ENCODE peak calls at places on chromosome 9, in six cellular contexts. One of them, this sample, is unnamed.
A peak's percentile ranks its signal among the peaks of the same experiment; 100 is the strongest.

GRCh38 chr9:110156902-110157301 is 51.1 kb downstream of the C9orf152 start:
- DNase-seq in stomach: no peak
- DNase-seq in ovary: no peak
- DNase-seq in pancreas: no peak
- DNase-seq in left ventricle myocardium inferior: no peak
- DNase-seq in endodermal cell: no peak
- DNase-seq in this sample: no peak

GRCh38 chr9:71630371-71630770 is 137.9 kb downstream of the CEMIP2 start:
- DNase-seq in endodermal cell: no peak
- DNase-seq in left ventricle myocardium inferior: no peak
- DNase-seq in stomach: no peak
- DNase-seq in pancreas: no peak
- DNase-seq in ovary: no peak
- DNase-seq in this sample: no peak

GRCh38 chr9:1366300-1366699 is 316.1 kb downstream of the DMRT2 start:
- DNase-seq in endodermal cell: no peak
- DNase-seq in ovary: no peak
- DNase-seq in stomach: no peak
- DNase-seq in pancreas: no peak
- DNase-seq in left ventricle myocardium inferior: no peak
- DNase-seq in this sample: no peak

GRCh38 chr9:14989811-14990210 is 79.6 kb upstream of the FREM1 start:
- DNase-seq in endodermal cell: no peak
- DNase-seq in left ventricle myocardium inferior: no peak
- DNase-seq in stomach: no peak
- DNase-seq in ovary: no peak
- DNase-seq in pancreas: no peak
- DNase-seq in this sample: no peak

GRCh38 chr9:136617746-136618577 is 44.8 kb upstream of the EGFL7 start:
- DNase-seq in stomach: no peak
- DNase-seq in endodermal cell: no peak
- DNase-seq in pancreas: no peak
- DNase-seq in left ventricle myocardium inferior: no peak
- DNase-seq in ovary: no peak
- DNase-seq in this sample: peak; percentile 79

GRCh38 chr9:127347831-127348699 is 48.9 kb upstream of the SLC2A8 start:
- DNase-seq in left ventricle myocardium inferior: no peak
- DNase-seq in endodermal cell: no peak
- DNase-seq in ovary: no peak
- DNase-seq in pancreas: no peak
- DNase-seq in stomach: peak; percentile 21
- DNase-seq in this sample: no peak

GRCh38 chr9:36937951-36938350 is 96.1 kb downstream of the PAX5 start:
- DNase-seq in pancreas: no peak
- DNase-seq in stomach: no peak
- DNase-seq in endodermal cell: no peak
- DNase-seq in left ventricle myocardium inferior: no peak
- DNase-seq in ovary: no peak
- DNase-seq in this sample: no peak

GRCh38 chr9:32304495-32304894 is 79.9 kb upstream of the ACO1 start:
- DNase-seq in endodermal cell: no peak
- DNase-seq in stomach: no peak
- DNase-seq in left ventricle myocardium inferior: no peak
- DNase-seq in pancreas: no peak
- DNase-seq in ovary: no peak
- DNase-seq in this sample: no peak

GRCh38 chr9:87678650-87679355 is 47.1 kb upstream of the CTSL start:
- DNase-seq in ovary: peak; percentile 75
- DNase-seq in stomach: peak; percentile 57
- DNase-seq in pancreas: no peak
- DNase-seq in left ventricle myocardium inferior: peak; percentile 41
- DNase-seq in endodermal cell: peak; percentile 85
- DNase-seq in this sample: no peak

GRCh38 chr9:135282001-135282731 is 194.7 kb downstream of the OLFM1 start:
- DNase-seq in stomach: peak; percentile 89
- DNase-seq in left ventricle myocardium inferior: peak; percentile 73
- DNase-seq in endodermal cell: no peak
- DNase-seq in ovary: peak; percentile 59
- DNase-seq in pancreas: peak; percentile 82
- DNase-seq in this sample: peak; percentile 70

GRCh38 chr9:20199111-20199510 is 410.3 kb upstream of the SLC24A2 start:
- DNase-seq in ovary: no peak
- DNase-seq in endodermal cell: no peak
- DNase-seq in stomach: no peak
- DNase-seq in left ventricle myocardium inferior: no peak
- DNase-seq in pancreas: no peak
- DNase-seq in this sample: no peak

GRCh38 chr9:80649001-80649420 is 1040.3 kb downstream of the TLE1 start:
- DNase-seq in stomach: no peak
- DNase-seq in ovary: peak; percentile 73
- DNase-seq in endodermal cell: no peak
- DNase-seq in pancreas: peak; percentile 18
- DNase-seq in left ventricle myocardium inferior: no peak
- DNase-seq in this sample: no peak

GRCh38 chr9:112532427-112532826 is 45.8 kb downstream of the KIAA1958 start:
- DNase-seq in endodermal cell: no peak
- DNase-seq in pancreas: peak; percentile 31
- DNase-seq in ovary: peak; percentile 80
- DNase-seq in left ventricle myocardium inferior: no peak
- DNase-seq in stomach: no peak
- DNase-seq in this sample: peak; percentile 86

GRCh38 chr9:111483419-111483861 is 743 bp downstream of the ECPAS start:
- DNase-seq in endodermal cell: peak; percentile 80
- DNase-seq in stomach: no peak
- DNase-seq in ovary: peak; percentile 44
- DNase-seq in pancreas: no peak
- DNase-seq in left ventricle myocardium inferior: no peak
- DNase-seq in this sample: no peak

GRCh38 chr9:76651114-76651697 is 113.0 kb upstream of the PCA3 start:
- DNase-seq in ovary: no peak
- DNase-seq in stomach: no peak
- DNase-seq in pancreas: no peak
- DNase-seq in left ventricle myocardium inferior: no peak
- DNase-seq in endodermal cell: no peak
- DNase-seq in this sample: no peak

GRCh38 chr9:93893899-93894690 is 61.1 kb downstream of the BARX1 start:
- DNase-seq in left ventricle myocardium inferior: no peak
- DNase-seq in pancreas: peak; percentile 87
- DNase-seq in stomach: peak; percentile 67
- DNase-seq in endodermal cell: peak; percentile 25
- DNase-seq in ovary: no peak
- DNase-seq in this sample: peak; percentile 61

GRCh38 chr9:135213566-135213965 is 126.1 kb downstream of the OLFM1 start:
- DNase-seq in endodermal cell: no peak
- DNase-seq in stomach: no peak
- DNase-seq in pancreas: peak; percentile 5
- DNase-seq in left ventricle myocardium inferior: no peak
- DNase-seq in ovary: no peak
- DNase-seq in this sample: no peak

GRCh38 chr9:16469184-16469583 is 401.3 kb downstream of the BNC2 start:
- DNase-seq in endodermal cell: no peak
- DNase-seq in pancreas: no peak
- DNase-seq in ovary: no peak
- DNase-seq in stomach: no peak
- DNase-seq in left ventricle myocardium inferior: no peak
- DNase-seq in this sample: no peak

GRCh38 chr9:70427161-70427945 is 12.9 kb upstream of the KLF9 start:
- DNase-seq in ovary: peak; percentile 5
- DNase-seq in stomach: no peak
- DNase-seq in pancreas: no peak
- DNase-seq in endodermal cell: no peak
- DNase-seq in left ventricle myocardium inferior: no peak
- DNase-seq in this sample: no peak

GRCh38 chr9:71766663-71767062 is 1.6 kb downstream of the CEMIP2 start:
- DNase-seq in endodermal cell: no peak
- DNase-seq in ovary: no peak
- DNase-seq in left ventricle myocardium inferior: no peak
- DNase-seq in pancreas: no peak
- DNase-seq in stomach: no peak
- DNase-seq in this sample: no peak

DNA sequence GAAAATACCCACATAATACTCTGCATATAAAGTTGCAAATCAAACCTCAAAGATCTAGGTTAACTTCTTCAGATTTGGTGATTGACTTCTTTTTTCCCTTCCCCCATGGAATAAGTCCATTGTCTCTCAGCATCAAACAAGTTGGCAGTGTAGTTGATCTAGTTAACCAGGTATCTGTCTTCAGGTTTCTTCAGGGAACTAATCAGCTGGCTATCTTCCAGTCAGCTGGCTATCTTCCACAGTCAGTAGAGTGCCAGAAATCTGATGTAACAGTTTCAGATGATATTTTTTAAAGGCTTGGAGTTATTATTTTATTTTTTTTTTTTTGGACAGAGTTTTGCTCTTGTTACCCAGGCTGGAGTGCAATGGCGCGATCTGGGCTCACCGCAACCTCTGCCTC is 16.8 kb downstream of the TNFSF15 start:
- DNase-seq in endodermal cell: no peak
- DNase-seq in left ventricle myocardium inferior: no peak
- DNase-seq in stomach: no peak
- DNase-seq in pancreas: no peak
- DNase-seq in ovary: no peak
- DNase-seq in this sample: no peak
- H3K27ac ChIP-seq in endodermal cell: no peak overlapping the region
- H3K27ac ChIP-seq in left ventricle myocardium inferior: no peak overlapping the region
- H3K27ac ChIP-seq in stomach: no peak overlapping the region
- H3K27ac ChIP-seq in pancreas: no peak overlapping the region
- H3K27ac ChIP-seq in ovary: no peak overlapping the region
- H3K27ac ChIP-seq in this sample: no peak overlapping the region

DNA sequence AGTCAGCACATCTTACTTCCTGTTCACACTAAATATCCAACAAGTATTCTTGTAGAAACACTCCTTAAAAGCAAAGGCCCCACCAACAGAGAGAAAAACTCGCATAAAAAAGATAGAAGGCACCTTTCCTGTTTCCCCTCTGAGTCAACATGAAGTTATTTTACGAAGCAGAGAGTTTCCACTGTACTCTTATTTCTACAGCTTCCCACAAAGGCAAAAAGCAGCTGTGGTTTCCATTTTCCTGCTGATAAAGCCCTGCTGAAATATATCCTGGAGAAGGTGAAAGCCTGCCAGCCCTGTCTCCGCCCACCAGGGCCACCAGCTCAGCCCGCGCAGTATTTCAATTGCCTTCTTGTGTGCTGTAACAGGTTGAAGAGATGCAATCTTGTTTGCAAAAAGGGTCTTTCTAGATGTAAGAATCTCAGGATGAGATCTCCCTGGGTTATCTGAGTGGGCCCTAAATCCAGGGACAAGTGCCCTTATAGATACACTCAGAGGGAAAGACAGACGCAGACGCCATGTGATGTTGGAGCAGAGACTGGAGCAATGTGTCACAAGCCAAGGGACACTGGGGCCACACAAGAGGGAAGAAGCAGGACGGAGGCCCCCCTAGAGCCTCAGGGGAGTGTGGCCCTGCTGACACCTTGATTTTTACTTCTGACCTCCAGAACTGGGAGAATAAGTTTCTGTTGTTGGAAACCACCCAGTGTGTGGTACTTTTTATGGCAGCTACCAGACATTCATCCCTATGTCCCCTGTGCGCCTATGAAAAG is 19.9 kb downstream of the SEMA4D start:
- DNase-seq in left ventricle myocardium inferior: no peak
- DNase-seq in pancreas: no peak
- DNase-seq in endodermal cell: no peak
- DNase-seq in stomach: peak; percentile 71
- DNase-seq in ovary: peak; percentile 39
- DNase-seq in this sample: no peak
- TF ChIP-seq CTCF in left ventricle myocardium inferior: peak; percentile 21
- TF ChIP-seq CTCF in pancreas: no peak
- TF ChIP-seq CTCF in endodermal cell: no peak
- TF ChIP-seq CTCF in stomach: no peak
- TF ChIP-seq CTCF in ovary: no peak
- TF ChIP-seq CTCF in this sample: no peak

GRCh38 chr9:129382281-129383004 is 204.4 kb upstream of the IER5L start:
- DNase-seq in ovary: no peak
- DNase-seq in stomach: no peak
- DNase-seq in pancreas: no peak
- DNase-seq in endodermal cell: no peak
- DNase-seq in left ventricle myocardium inferior: no peak
- DNase-seq in this sample: no peak
- H3K4me3 ChIP-seq in ovary: no peak overlapping the region
- H3K4me3 ChIP-seq in stomach: peak overlapping the region; percentile 46
- H3K4me3 ChIP-seq in pancreas: no peak overlapping the region
- H3K4me3 ChIP-seq in endodermal cell: no peak overlapping the region
- H3K4me3 ChIP-seq in left ventricle myocardium inferior: peak overlapping the region; percentile 75
- H3K4me3 ChIP-seq in this sample: no peak overlapping the region

GRCh38 chr9:92538541-92538940 is 2.8 kb upstream of the ECM2 start:
- DNase-seq in left ventricle myocardium inferior: no peak
- DNase-seq in ovary: no peak
- DNase-seq in pancreas: no peak
- DNase-seq in stomach: no peak
- DNase-seq in endodermal cell: no peak
- DNase-seq in this sample: no peak

GRCh38 chr9:92529124-92529523 is 6.7 kb downstream of the ECM2 start:
- DNase-seq in endodermal cell: no peak
- DNase-seq in pancreas: no peak
- DNase-seq in ovary: no peak
- DNase-seq in left ventricle myocardium inferior: no peak
- DNase-seq in stomach: no peak
- DNase-seq in this sample: no peak

GRCh38 chr9:92535940-92536850 is at the start of gene ECM2:
- DNase-seq in endodermal cell: no peak
- DNase-seq in stomach: no peak
- DNase-seq in ovary: no peak
- DNase-seq in pancreas: no peak
- DNase-seq in left ventricle myocardium inferior: no peak
- DNase-seq in this sample: peak; percentile 56

GRCh38 chr9:92530893-92531292 is 4.9 kb downstream of the ECM2 start:
- DNase-seq in stomach: no peak
- DNase-seq in pancreas: no peak
- DNase-seq in left ventricle myocardium inferior: no peak
- DNase-seq in ovary: no peak
- DNase-seq in endodermal cell: no peak
- DNase-seq in this sample: no peak

DNA sequence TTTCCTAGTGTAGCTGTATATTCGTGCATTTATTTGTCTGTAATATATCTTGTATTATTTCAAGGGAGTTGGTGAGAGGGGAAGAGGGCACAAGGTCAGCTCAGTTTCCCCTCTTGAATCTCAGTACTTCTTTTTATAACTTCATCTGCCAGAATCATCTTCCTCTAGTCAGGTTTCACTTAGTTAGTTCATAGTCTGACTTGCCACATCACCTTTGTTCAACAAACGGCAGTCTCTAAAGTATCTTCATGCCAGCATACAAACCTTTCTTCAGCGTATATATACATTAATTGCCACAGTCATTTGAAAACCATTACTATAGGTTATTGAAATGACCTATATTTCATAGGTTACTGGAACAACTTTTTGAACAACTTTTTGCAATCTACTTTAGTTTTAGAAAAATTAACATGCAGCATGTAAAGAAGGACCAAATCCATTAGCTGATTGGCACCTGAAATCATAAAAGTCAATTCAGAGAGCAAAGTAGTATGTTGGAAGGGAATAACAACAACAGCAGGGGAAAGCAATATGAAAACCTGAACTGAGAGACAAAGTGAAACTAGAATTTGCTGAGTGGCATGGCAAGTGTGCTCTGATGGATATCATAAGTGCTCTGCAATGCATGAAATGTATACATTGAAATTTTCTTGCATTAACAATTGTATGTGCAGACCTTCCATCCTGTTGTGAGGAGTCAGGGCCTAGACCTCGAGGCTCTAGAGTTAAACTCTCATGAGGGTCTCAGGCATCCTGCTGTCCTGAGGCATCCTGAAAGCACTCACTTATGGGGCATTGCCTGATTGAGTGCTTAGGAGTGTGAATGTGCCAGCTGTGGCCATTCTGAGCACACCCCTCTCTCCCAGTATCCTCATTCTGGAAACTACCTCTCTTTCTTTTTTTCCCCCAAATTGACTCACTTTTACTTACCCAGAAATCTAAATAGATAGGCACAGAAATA is 1.3 kb downstream of the ECM2 start:
- DNase-seq in ovary: no peak
- DNase-seq in endodermal cell: no peak
- DNase-seq in stomach: no peak
- DNase-seq in left ventricle myocardium inferior: no peak
- DNase-seq in pancreas: no peak
- DNase-seq in this sample: no peak
- H3K27ac ChIP-seq in ovary: no peak overlapping the region
- H3K27ac ChIP-seq in endodermal cell: no peak overlapping the region
- H3K27ac ChIP-seq in stomach: no peak overlapping the region
- H3K27ac ChIP-seq in left ventricle myocardium inferior: peak overlapping the region; percentile 72
- H3K27ac ChIP-seq in pancreas: no peak overlapping the region
- H3K27ac ChIP-seq in this sample: peak overlapping the region; percentile 88